ENCODE peak calls at places on chromosome 18, in eight cellular contexts. I is Peyer's patch, U is PC-9, R is psoas muscle, Z is small intestine, D is suprapubic skin, N is kidney epithelial cell, B is ascending aorta. C is an unnamed sample.

GRCh38 chr18:6874316-6874715 is 144.8 kb downstream of the ARHGAP28 start:
- DNase-seq in I (no peak), U (no peak), R (no peak), Z (no peak), D (no peak), N (no peak), B (no peak), C (no peak)

GRCh38 chr18:28183418-28184078 is 6.6 kb upstream of the CDH2 start:
- DNase-seq in I (no peak), U (no peak), R (no peak), Z (no peak), D (no peak), N (no peak), B (no peak), C (no peak)

GRCh38 chr18:48919547-48919946 is 31.2 kb downstream of the SMAD7 start:
- DNase-seq in I (no peak), U (no peak), R (no peak), Z (no peak), D (no peak), N (no peak), B (no peak), C (no peak)

GRCh38 chr18:76395609-76396008 is 99.4 kb downstream of the ZNF516 start:
- DNase-seq in I (no peak), U (no peak), R (no peak), Z (no peak), D (peak; percentile 40), N (no peak), B (no peak), C (no peak)

GRCh38 chr18:40810371-40810770 is 1144.7 kb upstream of the PIK3C3 start:
- DNase-seq in I (no peak), U (peak; percentile 1), R (no peak), Z (no peak), D (no peak), N (peak; percentile 19), B (no peak), C (no peak)

GRCh38 chr18:32770181-32770650 is 2.6 kb downstream of the KLHL14 start:
- DNase-seq in I (peak; percentile 59), U (no peak), R (no peak), Z (no peak), D (no peak), N (no peak), B (no peak), C (no peak)

GRCh38 chr18:36850527-36851201 is 21.7 kb downstream of the KIAA1328 start:
- DNase-seq in I (no peak), U (no peak), R (no peak), Z (no peak), D (no peak), N (peak; percentile 65), B (no peak), C (peak; percentile 94)

GRCh38 chr18:35345460-35345921 is 1.3 kb upstream of the ZNF24 start:
- DNase-seq in I (peak; percentile 28), U (no peak), R (no peak), Z (peak; percentile 6), D (no peak), N (no peak), B (no peak), C (no peak)

GRCh38 chr18:12630136-12630535 is 27.8 kb downstream of the SPIRE1 start:
- DNase-seq in I (no peak), U (no peak), R (no peak), Z (no peak), D (no peak), N (no peak), B (no peak), C (peak; percentile 9)

GRCh38 chr18:23752796-23753195 is 63.5 kb downstream of the LAMA3 start:
- DNase-seq in I (no peak), U (no peak), R (no peak), Z (no peak), D (no peak), N (no peak), B (no peak), C (no peak)

GRCh38 chr18:48767090-48767670 is 183.6 kb downstream of the SMAD7 start:
- DNase-seq in I (no peak), U (no peak), R (peak; percentile 55), Z (no peak), D (no peak), N (no peak), B (no peak), C (peak; percentile 81)

GRCh38 chr18:49030692-49031443 is 80.1 kb upstream of the SMAD7 start:
- DNase-seq in I (peak; percentile 1), U (no peak), R (no peak), Z (no peak), D (no peak), N (no peak), B (no peak), C (no peak)

GRCh38 chr18:12656671-12657047 is 1.2 kb downstream of the SPIRE1 start:
- DNase-seq in I (no peak), U (no peak), R (no peak), Z (no peak), D (no peak), N (no peak), B (no peak), C (no peak)

GRCh38 chr18:48541026-48541746 is 2.4 kb downstream of the CTIF start:
- DNase-seq in I (peak; percentile 21), U (peak; percentile 47), R (peak; percentile 80), Z (peak; percentile 69), D (peak; percentile 83), N (no peak), B (no peak), C (peak; percentile 61)

GRCh38 chr18:75068682-75069435 is 140.1 kb downstream of the PTGR3 start:
- DNase-seq in I (no peak), U (no peak), R (no peak), Z (no peak), D (no peak), N (no peak), B (no peak), C (no peak)

GRCh38 chr18:70469916-70470315 is 181.1 kb downstream of the SOCS6 start:
- DNase-seq in I (no peak), U (no peak), R (no peak), Z (no peak), D (no peak), N (peak; percentile 31), B (no peak), C (no peak)

GRCh38 chr18:62224229-62224628 is 37.2 kb downstream of the RELCH start:
- DNase-seq in I (no peak), U (no peak), R (no peak), Z (no peak), D (no peak), N (no peak), B (no peak), C (no peak)

GRCh38 chr18:38747153-38747552 is 1181.6 kb upstream of the CELF4 start:
- DNase-seq in I (no peak), U (no peak), R (no peak), Z (no peak), D (no peak), N (no peak), B (no peak), C (no peak)

GRCh38 chr18:76850112-76850511 is 27.8 kb downstream of the ZNF236 start:
- DNase-seq in I (no peak), U (no peak), R (no peak), Z (no peak), D (no peak), N (no peak), B (no peak), C (no peak)

GRCh38 chr18:50071393-50071792 is 123.6 kb downstream of the MYO5B start:
- DNase-seq in I (no peak), U (no peak), R (no peak), Z (no peak), D (no peak), N (no peak), B (no peak), C (no peak)

DNA sequence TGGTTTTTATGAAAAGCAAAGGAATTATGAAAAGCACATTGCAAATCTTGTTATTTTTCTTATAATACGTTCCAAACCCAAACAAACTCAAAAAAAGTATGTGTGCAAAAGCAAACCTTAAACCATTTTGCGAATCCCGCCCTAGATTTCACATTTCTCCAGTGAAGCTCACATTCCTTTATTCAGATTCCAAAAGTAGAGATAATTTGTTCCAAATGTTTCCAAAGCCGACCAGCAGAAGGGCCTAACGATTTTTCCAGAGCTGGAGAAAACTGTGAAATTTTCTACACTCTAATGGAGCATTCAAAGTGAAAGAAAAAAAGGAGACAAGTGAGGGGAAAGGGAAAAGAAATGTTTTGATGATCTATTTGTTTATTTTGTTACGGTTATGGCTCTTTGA is 286.5 kb upstream of the SLC14A2 start:
- DNase-seq in I (no peak), U (no peak), R (no peak), Z (no peak), D (no peak), N (no peak), B (no peak), C (no peak)
- H3K4me3 ChIP-seq in I (no peak overlapping the region), U (no peak overlapping the region), R (no peak overlapping the region), Z (no peak overlapping the region), D (no peak overlapping the region), N (no peak overlapping the region), B (no peak overlapping the region), C (no peak overlapping the region)

GRCh38 chr18:65124633-65125032 is 626.2 kb upstream of the CDH7 start:
- DNase-seq in I (no peak), U (no peak), R (no peak), Z (peak; percentile 0), D (no peak), N (no peak), B (no peak), C (no peak)
- H3K4me3 ChIP-seq in I (no peak overlapping the region), U (peak overlapping the region; percentile 25), R (no peak overlapping the region), Z (no peak overlapping the region), D (no peak overlapping the region), N (no peak overlapping the region), B (peak overlapping the region; percentile 21), C (no peak overlapping the region)

GRCh38 chr18:58362027-58362575 is 266.8 kb downstream of the ALPK2 start:
- DNase-seq in I (no peak), U (no peak), R (peak; percentile 48), Z (no peak), D (peak; percentile 76), N (peak; percentile 76), B (peak; percentile 17), C (peak; percentile 92)
- H3K4me3 ChIP-seq in I (no peak overlapping the region), U (no peak overlapping the region), R (no peak overlapping the region), Z (no peak overlapping the region), D (no peak overlapping the region), N (no peak overlapping the region), B (no peak overlapping the region), C (no peak overlapping the region)

DNA sequence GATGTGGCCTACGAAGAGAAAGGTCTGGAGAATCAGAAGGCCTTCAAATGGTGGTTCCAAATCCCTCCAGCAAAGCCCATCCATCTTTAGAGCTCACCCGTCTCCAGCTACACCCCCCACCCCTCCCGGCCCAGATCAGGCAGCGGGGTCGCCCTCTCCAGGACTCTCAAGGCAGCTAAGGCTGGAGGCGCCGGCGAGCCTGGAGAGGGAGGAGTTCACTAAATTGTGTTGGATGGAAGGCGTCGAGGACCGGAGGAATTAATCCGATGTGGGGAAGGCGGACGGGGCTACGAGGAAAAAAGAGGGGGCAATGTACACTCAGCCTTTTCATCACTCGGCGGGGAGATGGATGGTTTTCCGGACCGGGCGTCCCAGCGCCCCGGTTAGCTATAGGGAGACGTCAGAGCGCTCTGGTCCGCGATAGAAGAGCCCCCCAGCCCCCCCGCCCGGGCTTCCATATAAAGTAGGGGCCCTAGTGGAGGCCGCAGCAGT is at the start of gene GRP:
- DNase-seq in I (no peak), U (no peak), R (no peak), Z (no peak), D (no peak), N (no peak), B (no peak), C (no peak)
- H3K4me3 ChIP-seq in I (no peak within 1 kb of the TSS), U (no peak within 1 kb of the TSS), R (no peak within 1 kb of the TSS), Z (no peak within 1 kb of the TSS), D (peak within 1 kb of the TSS; percentile 28), N (no peak within 1 kb of the TSS), B (no peak within 1 kb of the TSS), C (no peak within 1 kb of the TSS)